ENCODE peak calls at places on chromosome 15, in four cellular contexts. V is brain microvascular endothelial cell, H is midbrain, U is kidney tubule cell. K is an unnamed sample.

GRCh38 chr15:67761343-67761742 is 64.0 kb upstream of the SKOR1 start:
- DNase-seq in U (no peak), V (no peak), H (no peak), K (no peak)

GRCh38 chr15:48802867-48803266 is 8.0 kb downstream of the CEP152 start:
- DNase-seq in V (peak), U (peak), H (no peak), K (peak)

GRCh38 chr15:63030101-63030528 is 12.4 kb upstream of the TPM1 start:
- DNase-seq in H (no peak), U (no peak), V (no peak), K (peak)

GRCh38 chr15:99706557-99707303 is 26.5 kb downstream of the LYSMD4 start:
- DNase-seq in H (no peak), U (no peak), V (no peak), K (no peak)

GRCh38 chr15:43516185-43516584 is 1.2 kb upstream of the MAP1A start:
- DNase-seq in H (no peak), V (no peak), U (no peak), K (peak)

GRCh38 chr15:91821458-91821857 is 32.0 kb upstream of the SLCO3A1 start:
- DNase-seq in U (peak), H (no peak), V (no peak), K (no peak)

GRCh38 chr15:30917013-30917412 is 13.3 kb downstream of the FAN1 start:
- DNase-seq in V (no peak), U (no peak), H (no peak), K (no peak)

GRCh38 chr15:29072444-29072843 is 186.7 kb downstream of the APBA2 start:
- DNase-seq in V (no peak), U (no peak), H (no peak), K (no peak)

GRCh38 chr15:89378699-89379422 is 44.2 kb upstream of the POLG start:
- DNase-seq in U (no peak), H (no peak), V (no peak), K (no peak)

GRCh38 chr15:48392356-48392755 is 61.1 kb downstream of the DUT start:
- DNase-seq in U (no peak), V (no peak), H (peak), K (peak)

GRCh38 chr15:77224352-77224751 is 153.4 kb upstream of the TSPAN3 start:
- DNase-seq in V (no peak), U (no peak), H (no peak), K (no peak)

GRCh38 chr15:55552926-55553325 is 35.2 kb downstream of the PYGO1 start:
- DNase-seq in H (no peak), V (peak), U (peak), K (peak)

GRCh38 chr15:65410972-65411371 is 11.8 kb downstream of the IGDCC4 start:
- DNase-seq in V (no peak), U (no peak), H (no peak), K (no peak)

GRCh38 chr15:99117111-99117510 is 12.2 kb downstream of the SYNM start:
- DNase-seq in H (no peak), V (no peak), U (no peak), K (no peak)

GRCh38 chr15:73265536-73266153 is 103.1 kb downstream of the HCN4 start:
- DNase-seq in U (peak), H (peak), V (peak), K (peak)

GRCh38 chr15:56973463-56973862 is 55.0 kb downstream of the TCF12 start:
- DNase-seq in U (peak), H (no peak), V (no peak), K (no peak)

GRCh38 chr15:70057931-70058641 is 39.6 kb downstream of the TLE3 start:
- DNase-seq in V (no peak), H (no peak), U (no peak), K (no peak)

GRCh38 chr15:63601026-63601726 is 4.0 kb downstream of the FBXL22 start:
- DNase-seq in U (peak), H (no peak), V (peak), K (peak)

K was measured in AG10803.